ENCODE peak calls at places on chromosomes 6 and 20, in seven cellular contexts. N, H, L, I, U, G and D are unnamed samples.

GRCh38 chr6:55617272-55617671 is 38.3 kb upstream of the HMGCLL1 start:
- DNase-seq in N (no peak), H (peak; percentile 12), L (no peak), I (no peak), U (no peak), G (no peak), D (peak; percentile 73)

GRCh38 chr6:131275273-131275672 is 140.0 kb downstream of the AKAP7 start:
- DNase-seq in N (no peak), H (no peak), L (no peak), I (no peak), U (no peak), G (no peak), D (no peak)

GRCh38 chr20:64093013-64093503 is 8.9 kb upstream of the LKAAEAR1 start:
- DNase-seq in N (no peak), H (no peak), L (no peak), I (no peak), U (no peak), G (no peak), D (no peak)

GRCh38 chr6:170403451-170403850 is 96.9 kb downstream of the FAM120B start:
- DNase-seq in N (no peak), H (peak; percentile 30), L (no peak), I (no peak), U (no peak), G (no peak), D (no peak)

GRCh38 chr20:57548177-57549058 is 12.5 kb upstream of the PCK1 start:
- DNase-seq in N (no peak), H (no peak), L (no peak), I (no peak), U (no peak), G (no peak), D (no peak)

GRCh38 chr6:157469378-157469777 is 88.4 kb downstream of the ZDHHC14 start:
- DNase-seq in N (no peak), H (no peak), L (no peak), I (no peak), U (no peak), G (no peak), D (no peak)

GRCh38 chr6:101001012-101001411 is 119.9 kb upstream of the ASCC3 start:
- DNase-seq in N (no peak), H (no peak), L (no peak), I (no peak), U (no peak), G (no peak), D (no peak)

GRCh38 chr6:1622851-1623768 is 13.4 kb downstream of the FOXC1 start:
- DNase-seq in N (no peak), H (no peak), L (no peak), I (no peak), U (no peak), G (no peak), D (no peak)

GRCh38 chr20:11287156-11287555 is 613.4 kb upstream of the JAG1 start:
- DNase-seq in N (no peak), H (no peak), L (no peak), I (no peak), U (no peak), G (no peak), D (no peak)

GRCh38 chr6:117601811-117602150 is 530 bp downstream of the GOPC start:
- DNase-seq in N (no peak), H (no peak), L (no peak), I (no peak), U (no peak), G (no peak), D (peak; percentile 65)

GRCh38 chr6:158049055-158050028 is 67.7 kb downstream of the SYNJ2 start:
- DNase-seq in N (no peak), H (no peak), L (no peak), I (no peak), U (no peak), G (no peak), D (no peak)

GRCh38 chr6:91098006-91098405 is 511.1 kb upstream of the MAP3K7 start:
- DNase-seq in N (no peak), H (no peak), L (no peak), I (no peak), U (no peak), G (no peak), D (no peak)

GRCh38 chr6:11978169-11978987 is 33.7 kb upstream of the HIVEP1 start:
- DNase-seq in N (no peak), H (no peak), L (no peak), I (no peak), U (no peak), G (no peak), D (no peak)

GRCh38 chr6:47147836-47148344 is 105.8 kb upstream of the ADGRF1 start:
- DNase-seq in N (no peak), H (no peak), L (no peak), I (no peak), U (no peak), G (no peak), D (no peak)

GRCh38 chr6:43911625-43912577 is 141.9 kb downstream of the VEGFA start:
- DNase-seq in N (no peak), H (no peak), L (no peak), I (no peak), U (no peak), G (no peak), D (no peak)

GRCh38 chr6:77106992-77107391 is 356.3 kb downstream of the HTR1B start:
- DNase-seq in N (no peak), H (no peak), L (no peak), I (no peak), U (no peak), G (no peak), D (no peak)

GRCh38 chr20:56429496-56429895 is 17.4 kb downstream of the CASS4 start:
- DNase-seq in N (peak; percentile 29), H (no peak), L (peak; percentile 18), I (no peak), U (no peak), G (no peak), D (no peak)

GRCh38 chr20:21571841-21572690 is 58.2 kb upstream of the NKX2-2 start:
- DNase-seq in N (no peak), H (no peak), L (peak; percentile 24), I (peak; percentile 10), U (peak; percentile 6), G (no peak), D (peak; percentile 62)

GRCh38 chr6:132202569-132202968 is 198.7 kb downstream of the MOXD1 start:
- DNase-seq in N (no peak), H (no peak), L (no peak), I (no peak), U (no peak), G (no peak), D (no peak)

GRCh38 chr20:57618091-57618765 is 2.0 kb downstream of the ZBP1 start:
- DNase-seq in N (no peak), H (no peak), L (peak; percentile 42), I (no peak), U (no peak), G (no peak), D (no peak)

GRCh38 chr6:83879746-83880145 is 20.3 kb downstream of the CYB5R4 start:
- DNase-seq in N (no peak), H (no peak), L (no peak), I (no peak), U (no peak), G (no peak), D (no peak)

GRCh38 chr6:170036916-170037315 is 254.0 kb downstream of the DLL1 start:
- DNase-seq in N (peak; percentile 16), H (no peak), L (no peak), I (no peak), U (no peak), G (no peak), D (no peak)

GRCh38 chr6:42374027-42374669 is 77.6 kb downstream of the TRERF1 start:
- DNase-seq in N (peak; percentile 14), H (no peak), L (no peak), I (no peak), U (no peak), G (no peak), D (no peak)

GRCh38 chr6:35737413-35738211 is 780 bp downstream of the ARMC12 start:
- DNase-seq in N (no peak), H (no peak), L (no peak), I (no peak), U (no peak), G (no peak), D (peak; percentile 92)

GRCh38 chr6:37860226-37860839 is 40.8 kb downstream of the ZFAND3 start:
- DNase-seq in N (no peak), H (peak; percentile 10), L (no peak), I (no peak), U (peak; percentile 10), G (no peak), D (peak; percentile 51)

GRCh38 chr6:125781307-125781868 is 9.4 kb upstream of the NCOA7 start:
- DNase-seq in N (no peak), H (no peak), L (peak; percentile 69), I (peak; percentile 54), U (peak; percentile 52), G (no peak), D (peak; percentile 75)

GRCh38 chr6:163886394-163886793 is 471.9 kb downstream of the QKI start:
- DNase-seq in N (no peak), H (no peak), L (no peak), I (no peak), U (no peak), G (no peak), D (no peak)

GRCh38 chr6:90399970-90400369 is 103.3 kb upstream of the BACH2 start:
- DNase-seq in N (no peak), H (no peak), L (no peak), I (no peak), U (no peak), G (no peak), D (no peak)

GRCh38 chr6:18087396-18088165 is 34.9 kb downstream of the NHLRC1 start:
- DNase-seq in N (no peak), H (no peak), L (no peak), I (no peak), U (no peak), G (no peak), D (no peak)

GRCh38 chr6:168372871-168373270 is 53.3 kb upstream of the DACT2 start:
- DNase-seq in N (no peak), H (no peak), L (no peak), I (no peak), U (no peak), G (no peak), D (no peak)

GRCh38 chr6:153373869-153374268 is 242.8 kb upstream of the RGS17 start:
- DNase-seq in N (no peak), H (no peak), L (no peak), I (no peak), U (no peak), G (no peak), D (no peak)